ENCODE peak calls at places on chromosome 13, in eight cellular contexts. One of them, this sample, is unnamed.

GRCh38 chr13:60398438-60398891 is 1.4 kb downstream of the TDRD3 start:
- DNase-seq in right cardiac atrium: peak
- DNase-seq in thoracic aorta: no peak
- DNase-seq in activated naive CD4-positive, alpha-beta T cell treated with anti-CD3 and anti-CD28 coated beads, Interleukin-2, amount 50 U/mL, for 16 hours: no peak
- DNase-seq in CD8-positive, alpha-beta T cell: no peak
- DNase-seq in stimulated activated CD4-positive, alpha-beta T cell treated with anti-CD3 and anti-CD28 coated beads, Interleukin-15, amount 100 ng/mL, for 48 hours: no peak
- DNase-seq in NCI-H1694: no peak
- DNase-seq in EL: no peak
- DNase-seq in this sample: no peak

GRCh38 chr13:49840266-49840665 is 47.8 kb upstream of the KPNA3 start:
- DNase-seq in right cardiac atrium: no peak
- DNase-seq in thoracic aorta: no peak
- DNase-seq in activated naive CD4-positive, alpha-beta T cell treated with anti-CD3 and anti-CD28 coated beads, Interleukin-2, amount 50 U/mL, for 16 hours: no peak
- DNase-seq in CD8-positive, alpha-beta T cell: no peak
- DNase-seq in stimulated activated CD4-positive, alpha-beta T cell treated with anti-CD3 and anti-CD28 coated beads, Interleukin-15, amount 100 ng/mL, for 48 hours: no peak
- DNase-seq in NCI-H1694: peak
- DNase-seq in EL: no peak
- DNase-seq in this sample: no peak

GRCh38 chr13:80337011-80337688 is 3.8 kb downstream of the SPRY2 start:
- DNase-seq in right cardiac atrium: peak
- DNase-seq in thoracic aorta: no peak
- DNase-seq in activated naive CD4-positive, alpha-beta T cell treated with anti-CD3 and anti-CD28 coated beads, Interleukin-2, amount 50 U/mL, for 16 hours: no peak
- DNase-seq in CD8-positive, alpha-beta T cell: no peak
- DNase-seq in stimulated activated CD4-positive, alpha-beta T cell treated with anti-CD3 and anti-CD28 coated beads, Interleukin-15, amount 100 ng/mL, for 48 hours: no peak
- DNase-seq in NCI-H1694: no peak
- DNase-seq in EL: peak
- DNase-seq in this sample: no peak

GRCh38 chr13:24842533-24843278 is 78.7 kb downstream of the RNF17 start:
- DNase-seq in right cardiac atrium: no peak
- DNase-seq in thoracic aorta: no peak
- DNase-seq in activated naive CD4-positive, alpha-beta T cell treated with anti-CD3 and anti-CD28 coated beads, Interleukin-2, amount 50 U/mL, for 16 hours: no peak
- DNase-seq in CD8-positive, alpha-beta T cell: no peak
- DNase-seq in stimulated activated CD4-positive, alpha-beta T cell treated with anti-CD3 and anti-CD28 coated beads, Interleukin-15, amount 100 ng/mL, for 48 hours: no peak
- DNase-seq in NCI-H1694: no peak
- DNase-seq in EL: no peak
- DNase-seq in this sample: no peak

GRCh38 chr13:42708391-42708790 is 73.0 kb upstream of the FAM216B start:
- DNase-seq in right cardiac atrium: peak
- DNase-seq in thoracic aorta: no peak
- DNase-seq in activated naive CD4-positive, alpha-beta T cell treated with anti-CD3 and anti-CD28 coated beads, Interleukin-2, amount 50 U/mL, for 16 hours: no peak
- DNase-seq in CD8-positive, alpha-beta T cell: no peak
- DNase-seq in stimulated activated CD4-positive, alpha-beta T cell treated with anti-CD3 and anti-CD28 coated beads, Interleukin-15, amount 100 ng/mL, for 48 hours: no peak
- DNase-seq in NCI-H1694: no peak
- DNase-seq in EL: no peak
- DNase-seq in this sample: no peak

GRCh38 chr13:98344392-98344791 is 167.3 kb upstream of the RNF113B start:
- DNase-seq in right cardiac atrium: no peak
- DNase-seq in thoracic aorta: no peak
- DNase-seq in activated naive CD4-positive, alpha-beta T cell treated with anti-CD3 and anti-CD28 coated beads, Interleukin-2, amount 50 U/mL, for 16 hours: no peak
- DNase-seq in CD8-positive, alpha-beta T cell: no peak
- DNase-seq in stimulated activated CD4-positive, alpha-beta T cell treated with anti-CD3 and anti-CD28 coated beads, Interleukin-15, amount 100 ng/mL, for 48 hours: no peak
- DNase-seq in NCI-H1694: no peak
- DNase-seq in EL: no peak
- DNase-seq in this sample: no peak

GRCh38 chr13:52454459-52454824 is 836 bp upstream of the CKAP2 start:
- DNase-seq in right cardiac atrium: no peak
- DNase-seq in thoracic aorta: no peak
- DNase-seq in activated naive CD4-positive, alpha-beta T cell treated with anti-CD3 and anti-CD28 coated beads, Interleukin-2, amount 50 U/mL, for 16 hours: no peak
- DNase-seq in CD8-positive, alpha-beta T cell: peak
- DNase-seq in stimulated activated CD4-positive, alpha-beta T cell treated with anti-CD3 and anti-CD28 coated beads, Interleukin-15, amount 100 ng/mL, for 48 hours: no peak
- DNase-seq in NCI-H1694: no peak
- DNase-seq in EL: peak
- DNase-seq in this sample: no peak

GRCh38 chr13:26184791-26185250 is 37.3 kb downstream of the RNF6 start:
- DNase-seq in right cardiac atrium: peak
- DNase-seq in thoracic aorta: no peak
- DNase-seq in activated naive CD4-positive, alpha-beta T cell treated with anti-CD3 and anti-CD28 coated beads, Interleukin-2, amount 50 U/mL, for 16 hours: peak
- DNase-seq in CD8-positive, alpha-beta T cell: peak
- DNase-seq in stimulated activated CD4-positive, alpha-beta T cell treated with anti-CD3 and anti-CD28 coated beads, Interleukin-15, amount 100 ng/mL, for 48 hours: peak
- DNase-seq in NCI-H1694: peak
- DNase-seq in EL: peak
- DNase-seq in this sample: peak

GRCh38 chr13:28678809-28679208 is 19.9 kb downstream of the POMP start:
- DNase-seq in right cardiac atrium: no peak
- DNase-seq in thoracic aorta: no peak
- DNase-seq in activated naive CD4-positive, alpha-beta T cell treated with anti-CD3 and anti-CD28 coated beads, Interleukin-2, amount 50 U/mL, for 16 hours: no peak
- DNase-seq in CD8-positive, alpha-beta T cell: no peak
- DNase-seq in stimulated activated CD4-positive, alpha-beta T cell treated with anti-CD3 and anti-CD28 coated beads, Interleukin-15, amount 100 ng/mL, for 48 hours: no peak
- DNase-seq in NCI-H1694: no peak
- DNase-seq in EL: no peak
- DNase-seq in this sample: no peak

GRCh38 chr13:101915333-101915732 is 462.9 kb downstream of the ITGBL1 start:
- DNase-seq in right cardiac atrium: no peak
- DNase-seq in thoracic aorta: no peak
- DNase-seq in activated naive CD4-positive, alpha-beta T cell treated with anti-CD3 and anti-CD28 coated beads, Interleukin-2, amount 50 U/mL, for 16 hours: no peak
- DNase-seq in CD8-positive, alpha-beta T cell: no peak
- DNase-seq in stimulated activated CD4-positive, alpha-beta T cell treated with anti-CD3 and anti-CD28 coated beads, Interleukin-15, amount 100 ng/mL, for 48 hours: no peak
- DNase-seq in NCI-H1694: no peak
- DNase-seq in EL: no peak
- DNase-seq in this sample: no peak

GRCh38 chr13:113938246-113938645 is 35.6 kb downstream of the C13orf46 start:
- DNase-seq in right cardiac atrium: no peak
- DNase-seq in thoracic aorta: no peak
- DNase-seq in activated naive CD4-positive, alpha-beta T cell treated with anti-CD3 and anti-CD28 coated beads, Interleukin-2, amount 50 U/mL, for 16 hours: no peak
- DNase-seq in CD8-positive, alpha-beta T cell: no peak
- DNase-seq in stimulated activated CD4-positive, alpha-beta T cell treated with anti-CD3 and anti-CD28 coated beads, Interleukin-15, amount 100 ng/mL, for 48 hours: no peak
- DNase-seq in NCI-H1694: no peak
- DNase-seq in EL: no peak
- DNase-seq in this sample: no peak

GRCh38 chr13:114310961-114311360 is 3.3 kb upstream of the CHAMP1 start:
- DNase-seq in right cardiac atrium: no peak
- DNase-seq in thoracic aorta: no peak
- DNase-seq in activated naive CD4-positive, alpha-beta T cell treated with anti-CD3 and anti-CD28 coated beads, Interleukin-2, amount 50 U/mL, for 16 hours: no peak
- DNase-seq in CD8-positive, alpha-beta T cell: no peak
- DNase-seq in stimulated activated CD4-positive, alpha-beta T cell treated with anti-CD3 and anti-CD28 coated beads, Interleukin-15, amount 100 ng/mL, for 48 hours: no peak
- DNase-seq in NCI-H1694: no peak
- DNase-seq in EL: peak
- DNase-seq in this sample: no peak

GRCh38 chr13:35780613-35781012 is 304.1 kb upstream of the MAB21L1 start:
- DNase-seq in right cardiac atrium: no peak
- DNase-seq in thoracic aorta: no peak
- DNase-seq in activated naive CD4-positive, alpha-beta T cell treated with anti-CD3 and anti-CD28 coated beads, Interleukin-2, amount 50 U/mL, for 16 hours: no peak
- DNase-seq in CD8-positive, alpha-beta T cell: no peak
- DNase-seq in stimulated activated CD4-positive, alpha-beta T cell treated with anti-CD3 and anti-CD28 coated beads, Interleukin-15, amount 100 ng/mL, for 48 hours: no peak
- DNase-seq in NCI-H1694: no peak
- DNase-seq in EL: no peak
- DNase-seq in this sample: no peak

GRCh38 chr13:92074658-92075057 is 676.2 kb downstream of the GPC5 start:
- DNase-seq in right cardiac atrium: no peak
- DNase-seq in thoracic aorta: no peak
- DNase-seq in activated naive CD4-positive, alpha-beta T cell treated with anti-CD3 and anti-CD28 coated beads, Interleukin-2, amount 50 U/mL, for 16 hours: no peak
- DNase-seq in CD8-positive, alpha-beta T cell: no peak
- DNase-seq in stimulated activated CD4-positive, alpha-beta T cell treated with anti-CD3 and anti-CD28 coated beads, Interleukin-15, amount 100 ng/mL, for 48 hours: no peak
- DNase-seq in NCI-H1694: peak
- DNase-seq in EL: no peak
- DNase-seq in this sample: no peak

GRCh38 chr13:41111454-41111853 is 21.1 kb downstream of the KBTBD6 start:
- DNase-seq in right cardiac atrium: no peak
- DNase-seq in thoracic aorta: no peak
- DNase-seq in activated naive CD4-positive, alpha-beta T cell treated with anti-CD3 and anti-CD28 coated beads, Interleukin-2, amount 50 U/mL, for 16 hours: no peak
- DNase-seq in CD8-positive, alpha-beta T cell: no peak
- DNase-seq in stimulated activated CD4-positive, alpha-beta T cell treated with anti-CD3 and anti-CD28 coated beads, Interleukin-15, amount 100 ng/mL, for 48 hours: no peak
- DNase-seq in NCI-H1694: no peak
- DNase-seq in EL: peak
- DNase-seq in this sample: no peak

GRCh38 chr13:24727731-24728601 is 36.0 kb upstream of the RNF17 start:
- DNase-seq in right cardiac atrium: peak
- DNase-seq in thoracic aorta: peak
- DNase-seq in activated naive CD4-positive, alpha-beta T cell treated with anti-CD3 and anti-CD28 coated beads, Interleukin-2, amount 50 U/mL, for 16 hours: peak
- DNase-seq in CD8-positive, alpha-beta T cell: peak
- DNase-seq in stimulated activated CD4-positive, alpha-beta T cell treated with anti-CD3 and anti-CD28 coated beads, Interleukin-15, amount 100 ng/mL, for 48 hours: peak
- DNase-seq in NCI-H1694: peak
- DNase-seq in EL: peak
- DNase-seq in this sample: no peak

GRCh38 chr13:31887311-31887710 is 144.3 kb upstream of the FRY start:
- DNase-seq in right cardiac atrium: no peak
- DNase-seq in thoracic aorta: no peak
- DNase-seq in activated naive CD4-positive, alpha-beta T cell treated with anti-CD3 and anti-CD28 coated beads, Interleukin-2, amount 50 U/mL, for 16 hours: no peak
- DNase-seq in CD8-positive, alpha-beta T cell: no peak
- DNase-seq in stimulated activated CD4-positive, alpha-beta T cell treated with anti-CD3 and anti-CD28 coated beads, Interleukin-15, amount 100 ng/mL, for 48 hours: no peak
- DNase-seq in NCI-H1694: no peak
- DNase-seq in EL: peak
- DNase-seq in this sample: no peak

GRCh38 chr13:79290595-79291244 is 115.3 kb downstream of the RBM26 start:
- DNase-seq in right cardiac atrium: no peak
- DNase-seq in thoracic aorta: no peak
- DNase-seq in activated naive CD4-positive, alpha-beta T cell treated with anti-CD3 and anti-CD28 coated beads, Interleukin-2, amount 50 U/mL, for 16 hours: no peak
- DNase-seq in CD8-positive, alpha-beta T cell: no peak
- DNase-seq in stimulated activated CD4-positive, alpha-beta T cell treated with anti-CD3 and anti-CD28 coated beads, Interleukin-15, amount 100 ng/mL, for 48 hours: no peak
- DNase-seq in NCI-H1694: no peak
- DNase-seq in EL: no peak
- DNase-seq in this sample: no peak

GRCh38 chr13:113121928-113122420 is 625 bp upstream of the F10 start:
- DNase-seq in right cardiac atrium: peak
- DNase-seq in thoracic aorta: no peak
- DNase-seq in activated naive CD4-positive, alpha-beta T cell treated with anti-CD3 and anti-CD28 coated beads, Interleukin-2, amount 50 U/mL, for 16 hours: no peak
- DNase-seq in CD8-positive, alpha-beta T cell: no peak
- DNase-seq in stimulated activated CD4-positive, alpha-beta T cell treated with anti-CD3 and anti-CD28 coated beads, Interleukin-15, amount 100 ng/mL, for 48 hours: no peak
- DNase-seq in NCI-H1694: no peak
- DNase-seq in EL: no peak
- DNase-seq in this sample: no peak

GRCh38 chr13:76286178-76286577 is 600.0 kb downstream of the KCTD12 start:
- DNase-seq in right cardiac atrium: no peak
- DNase-seq in thoracic aorta: no peak
- DNase-seq in activated naive CD4-positive, alpha-beta T cell treated with anti-CD3 and anti-CD28 coated beads, Interleukin-2, amount 50 U/mL, for 16 hours: no peak
- DNase-seq in CD8-positive, alpha-beta T cell: no peak
- DNase-seq in stimulated activated CD4-positive, alpha-beta T cell treated with anti-CD3 and anti-CD28 coated beads, Interleukin-15, amount 100 ng/mL, for 48 hours: no peak
- DNase-seq in NCI-H1694: no peak
- DNase-seq in EL: no peak
- DNase-seq in this sample: no peak

GRCh38 chr13:50129065-50129922 is 114.0 kb downstream of the KCNRG start:
- DNase-seq in right cardiac atrium: peak
- DNase-seq in thoracic aorta: no peak
- DNase-seq in activated naive CD4-positive, alpha-beta T cell treated with anti-CD3 and anti-CD28 coated beads, Interleukin-2, amount 50 U/mL, for 16 hours: no peak
- DNase-seq in CD8-positive, alpha-beta T cell: no peak
- DNase-seq in stimulated activated CD4-positive, alpha-beta T cell treated with anti-CD3 and anti-CD28 coated beads, Interleukin-15, amount 100 ng/mL, for 48 hours: no peak
- DNase-seq in NCI-H1694: no peak
- DNase-seq in EL: no peak
- DNase-seq in this sample: no peak

GRCh38 chr13:113854238-113855011 is 9.5 kb downstream of the GAS6 start:
- DNase-seq in right cardiac atrium: peak
- DNase-seq in thoracic aorta: no peak
- DNase-seq in activated naive CD4-positive, alpha-beta T cell treated with anti-CD3 and anti-CD28 coated beads, Interleukin-2, amount 50 U/mL, for 16 hours: peak
- DNase-seq in CD8-positive, alpha-beta T cell: no peak
- DNase-seq in stimulated activated CD4-positive, alpha-beta T cell treated with anti-CD3 and anti-CD28 coated beads, Interleukin-15, amount 100 ng/mL, for 48 hours: no peak
- DNase-seq in NCI-H1694: no peak
- DNase-seq in EL: no peak
- DNase-seq in this sample: no peak

GRCh38 chr13:109274188-109274821 is 512.1 kb downstream of the IRS2 start:
- DNase-seq in right cardiac atrium: no peak
- DNase-seq in thoracic aorta: no peak
- DNase-seq in activated naive CD4-positive, alpha-beta T cell treated with anti-CD3 and anti-CD28 coated beads, Interleukin-2, amount 50 U/mL, for 16 hours: no peak
- DNase-seq in CD8-positive, alpha-beta T cell: no peak
- DNase-seq in stimulated activated CD4-positive, alpha-beta T cell treated with anti-CD3 and anti-CD28 coated beads, Interleukin-15, amount 100 ng/mL, for 48 hours: no peak
- DNase-seq in NCI-H1694: no peak
- DNase-seq in EL: peak
- DNase-seq in this sample: no peak

GRCh38 chr13:111981006-111981405 is 85.9 kb upstream of the SOX1 start:
- DNase-seq in right cardiac atrium: no peak
- DNase-seq in thoracic aorta: no peak
- DNase-seq in activated naive CD4-positive, alpha-beta T cell treated with anti-CD3 and anti-CD28 coated beads, Interleukin-2, amount 50 U/mL, for 16 hours: no peak
- DNase-seq in CD8-positive, alpha-beta T cell: no peak
- DNase-seq in stimulated activated CD4-positive, alpha-beta T cell treated with anti-CD3 and anti-CD28 coated beads, Interleukin-15, amount 100 ng/mL, for 48 hours: no peak
- DNase-seq in NCI-H1694: no peak
- DNase-seq in EL: no peak
- DNase-seq in this sample: no peak

GRCh38 chr13:99404005-99404755 is 97.0 kb upstream of the GPR183 start:
- DNase-seq in right cardiac atrium: no peak
- DNase-seq in thoracic aorta: no peak
- DNase-seq in activated naive CD4-positive, alpha-beta T cell treated with anti-CD3 and anti-CD28 coated beads, Interleukin-2, amount 50 U/mL, for 16 hours: no peak
- DNase-seq in CD8-positive, alpha-beta T cell: no peak
- DNase-seq in stimulated activated CD4-positive, alpha-beta T cell treated with anti-CD3 and anti-CD28 coated beads, Interleukin-15, amount 100 ng/mL, for 48 hours: no peak
- DNase-seq in NCI-H1694: no peak
- DNase-seq in EL: no peak
- DNase-seq in this sample: no peak

This sample was measured in sigmoid colon.